ENCODE peak calls at places on chromosomes 4 and X, in five cellular contexts. X is mammary epithelial cell, K is neuronal stem cell, F is fibroblast of lung, W is HCT116. L is an unnamed sample.
A peak's percentile ranks its signal among the peaks of the same experiment; 100 is the strongest.

GRCh38 chrX:139211568-139212182 is 318.9 kb upstream of the F9 start:
- DNase-seq in X (no peak), K (no peak), F (no peak), W (no peak), L (no peak)

GRCh38 chr4:52659722-52660261 is 691 bp upstream of the USP46 start:
- DNase-seq in X (peak; percentile 27), K (peak; percentile 14), F (peak; percentile 23), W (no peak), L (no peak)

GRCh38 chr4:81921757-81922159 is 450.1 kb upstream of the RASGEF1B start:
- DNase-seq in X (no peak), K (no peak), F (no peak), W (no peak), L (no peak)

GRCh38 chr4:155966661-155967060 is 13.0 kb upstream of the CTSO start:
- DNase-seq in X (no peak), K (no peak), F (peak; percentile 49), W (no peak), L (no peak)

GRCh38 chr4:177229331-177229730 is 80.3 kb upstream of the NEIL3 start:
- DNase-seq in X (no peak), K (no peak), F (no peak), W (no peak), L (no peak)

GRCh38 chr4:141792164-141792563 is 155.8 kb downstream of the IL15 start:
- DNase-seq in X (no peak), K (no peak), F (no peak), W (no peak), L (no peak)

GRCh38 chr4:169098054-169098896 is 88.2 kb upstream of the CBR4 start:
- DNase-seq in X (no peak), K (no peak), F (peak; percentile 69), W (no peak), L (no peak)

GRCh38 chrX:118755633-118756032 is 28.2 kb downstream of the IL13RA1 start:
- DNase-seq in X (no peak), K (no peak), F (no peak), W (no peak), L (no peak)

GRCh38 chrX:30943984-30944383 is 54.9 kb upstream of the TAB3 start:
- DNase-seq in X (no peak), K (no peak), F (peak; percentile 25), W (no peak), L (no peak)

GRCh38 chr4:90730752-90731151 is 603.6 kb downstream of the CCSER1 start:
- DNase-seq in X (no peak), K (no peak), F (no peak), W (no peak), L (no peak)

GRCh38 chrX:47501226-47502071 is 18.4 kb upstream of the ZNF41 start:
- DNase-seq in X (peak; percentile 44), K (no peak), F (peak; percentile 67), W (no peak), L (no peak)

GRCh38 chr4:4499438-4500123 is 42.3 kb downstream of the STX18 start:
- DNase-seq in X (no peak), K (no peak), F (no peak), W (no peak), L (no peak)
- H3K4me2 ChIP-seq in X (no peak overlapping the region), K (no peak overlapping the region), F (no peak overlapping the region), W (no peak overlapping the region), L (no peak overlapping the region)

DNA sequence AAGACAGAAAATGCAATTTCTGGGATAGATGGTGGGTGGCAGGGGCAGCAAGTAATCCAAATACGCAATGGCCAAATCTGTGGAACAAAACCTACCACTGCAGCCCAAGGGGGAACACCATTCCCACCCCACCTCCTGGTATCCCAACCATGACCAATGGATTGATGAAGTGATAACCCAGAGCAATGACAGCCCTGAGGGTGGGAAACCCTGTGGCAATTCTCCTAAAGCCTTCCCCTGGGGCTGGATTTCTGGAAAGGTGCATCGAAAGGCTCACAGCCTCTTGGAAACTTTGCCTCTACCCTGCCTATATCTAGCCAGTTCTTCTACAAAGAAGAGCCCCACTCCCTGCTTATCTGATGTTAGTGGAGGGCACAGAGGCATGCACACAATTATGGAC is 59.9 kb upstream of the TXK start:
- DNase-seq in X (no peak), K (no peak), F (no peak), W (no peak), L (no peak)
- H3K4me1 ChIP-seq in X (no peaks in the 10 kb centered on the region), K (no peaks in the 10 kb centered on the region), F (peaks cover 3% of the 10 kb centered on the region), W (no peaks in the 10 kb centered on the region), L (no peaks in the 10 kb centered on the region)

DNA sequence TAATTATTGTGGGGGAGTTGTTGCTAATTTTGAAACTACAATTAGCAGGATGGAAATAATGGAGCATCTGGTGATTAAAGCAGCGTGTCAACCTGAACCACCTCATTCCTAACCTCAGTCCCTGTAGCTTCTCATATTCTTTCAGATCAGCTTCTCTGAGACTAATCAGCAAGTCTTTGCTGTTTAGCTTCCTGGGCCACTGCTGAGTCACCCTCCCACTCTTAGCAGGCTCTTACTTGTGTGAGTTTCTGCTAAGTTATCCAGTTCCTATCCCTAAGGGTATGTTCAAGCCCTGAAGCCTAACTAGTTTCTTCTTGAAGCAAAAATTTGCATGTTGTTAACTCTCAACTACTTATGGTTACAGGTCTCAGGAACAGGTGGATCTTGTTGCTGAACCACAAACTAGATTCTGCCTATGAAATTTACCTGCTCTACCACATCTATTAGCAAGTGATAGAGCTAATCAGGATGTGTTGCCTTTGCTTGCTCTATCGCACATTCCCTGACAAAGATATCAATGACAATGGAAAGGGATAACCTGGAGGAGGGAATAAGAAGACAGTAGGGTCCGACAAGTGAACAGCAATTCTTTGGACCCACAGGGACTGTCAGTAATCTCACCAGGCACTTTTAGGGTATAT is 134.2 kb downstream of the EIF4E start:
- DNase-seq in X (peak; percentile 97), K (no peak), F (peak; percentile 81), W (no peak), L (peak; percentile 72)
- H3K4me2 ChIP-seq in X (peak overlapping the region; percentile 69), K (no peak overlapping the region), F (no peak overlapping the region), W (no peak overlapping the region), L (peak overlapping the region; percentile 67)

DNA sequence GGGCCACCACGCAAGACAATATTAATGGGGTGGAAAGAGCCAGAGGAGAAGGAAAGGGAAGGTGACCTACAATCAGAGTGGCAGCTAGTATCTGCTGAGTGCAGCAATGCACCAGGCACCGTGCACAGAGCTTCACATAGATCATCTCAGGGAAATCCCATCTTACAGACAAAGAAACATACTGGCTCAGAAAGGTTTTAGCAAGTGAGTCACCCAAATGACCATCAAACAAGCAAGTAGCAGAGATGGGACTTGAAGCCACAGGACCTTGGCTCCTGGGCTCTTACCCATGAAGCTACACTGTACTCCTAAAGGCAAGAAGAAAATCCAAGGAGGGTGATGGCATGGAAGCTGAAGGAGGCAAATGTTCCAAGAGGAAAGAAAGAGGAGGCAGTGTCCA is 6.8 kb downstream of the ANXA5 start:
- DNase-seq in X (peak; percentile 77), K (no peak), F (peak; percentile 87), W (no peak), L (no peak)
- H3K4me1 ChIP-seq in X (peaks cover 63% of the 10 kb centered on the region), K (peaks cover 6% of the 10 kb centered on the region), F (peaks cover 21% of the 10 kb centered on the region), W (peaks cover 57% of the 10 kb centered on the region), L (peaks cover 42% of the 10 kb centered on the region)

DNA sequence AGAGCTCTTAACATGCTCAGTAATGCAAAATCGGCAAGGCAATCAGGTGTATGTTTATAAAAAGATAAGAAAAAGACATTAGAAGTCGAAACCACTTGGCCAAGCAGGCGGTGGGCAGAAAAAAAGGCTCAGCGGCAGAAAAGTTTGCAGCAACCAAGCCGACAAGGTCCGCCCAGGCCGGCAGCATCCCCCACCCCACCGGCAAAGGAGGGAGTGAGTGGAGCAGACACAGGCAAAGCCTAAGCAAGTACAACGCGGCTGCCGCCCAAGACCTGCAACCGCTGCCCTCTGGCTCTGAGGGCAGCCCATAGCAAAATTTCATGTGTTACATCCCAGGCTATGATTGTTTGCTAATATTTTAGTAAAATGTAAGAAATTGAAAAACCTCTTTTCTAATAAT is 125.4 kb upstream of the ZCCHC13 start:
- DNase-seq in X (no peak), K (peak; percentile 0), F (no peak), W (no peak), L (no peak)
- H3K4me2 ChIP-seq in X (no peak overlapping the region), K (no peak overlapping the region), F (peak overlapping the region; percentile 44), W (no peak overlapping the region), L (no peak overlapping the region)

DNA sequence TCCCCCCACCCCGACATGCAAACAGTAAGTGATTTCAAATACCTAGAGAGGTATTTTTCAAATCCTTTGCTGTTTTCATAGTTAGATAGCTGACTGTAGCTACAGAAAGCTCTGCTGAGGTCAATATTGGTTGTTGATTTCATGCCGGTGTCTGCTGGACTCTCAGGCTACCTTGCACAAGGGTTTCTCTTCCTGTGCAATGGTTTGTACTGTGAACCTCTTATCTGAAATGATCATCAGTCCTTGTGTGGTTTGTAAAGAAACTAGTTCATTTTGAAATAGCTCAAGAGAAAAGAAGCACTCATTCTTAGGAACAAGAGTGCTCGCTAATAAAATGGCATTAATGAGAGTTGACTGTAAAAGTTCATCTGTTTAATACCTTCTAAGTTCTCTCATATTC is 2.1 kb downstream of the MTM1 start:
- DNase-seq in X (peak; percentile 32), K (no peak), F (no peak), W (no peak), L (no peak)
- H3K4me1 ChIP-seq in X (peaks cover 32% of the 10 kb centered on the region), K (peaks cover 9% of the 10 kb centered on the region), F (no peaks in the 10 kb centered on the region), W (peaks cover 52% of the 10 kb centered on the region), L (peaks cover 51% of the 10 kb centered on the region)

GRCh38 chr4:112646632-112647537 is 9.9 kb downstream of the LARP7 start:
- DNase-seq in X (no peak), K (no peak), F (no peak), W (no peak), L (no peak)
- H3K4me2 ChIP-seq in X (no peak overlapping the region), K (no peak overlapping the region), F (no peak overlapping the region), W (no peak overlapping the region), L (no peak overlapping the region)

GRCh38 chrX:56963377-56963776 is 32.0 kb downstream of the SPIN3 start:
- DNase-seq in X (no peak), K (no peak), F (no peak), W (no peak), L (no peak)

GRCh38 chrX:56974408-56974807 is 20.9 kb downstream of the SPIN3 start:
- DNase-seq in X (no peak), K (no peak), F (no peak), W (no peak), L (no peak)

GRCh38 chrX:56969559-56969958 is 25.8 kb downstream of the SPIN3 start:
- DNase-seq in X (no peak), K (no peak), F (no peak), W (no peak), L (no peak)

DNA sequence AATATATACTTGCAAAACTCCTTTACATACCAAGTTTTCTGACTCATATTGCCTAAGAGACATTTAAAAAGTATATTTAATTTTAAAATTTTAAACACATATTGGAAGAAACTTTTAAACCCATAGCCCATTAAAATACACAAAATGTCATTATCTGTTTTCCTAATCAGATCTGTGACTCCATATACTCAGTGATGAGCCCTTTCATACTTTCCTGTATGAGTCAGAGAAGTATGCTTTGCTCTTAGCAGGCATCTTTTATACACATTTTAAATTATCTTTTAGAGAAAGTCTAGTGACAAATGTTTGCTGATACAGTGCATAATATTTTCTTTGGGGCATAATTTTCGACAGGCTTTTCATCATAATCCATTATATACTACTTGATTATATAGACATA is 26.4 kb downstream of the SPIN3 start:
- DNase-seq in X (no peak), K (no peak), F (peak; percentile 17), W (no peak), L (no peak)
- H3K4me1 ChIP-seq in X (no peaks in the 10 kb centered on the region), K (no peaks in the 10 kb centered on the region), F (no peaks in the 10 kb centered on the region), W (no peaks in the 10 kb centered on the region), L (no peaks in the 10 kb centered on the region)